ENCODE peak calls at places on chromosome 20, in seven cellular contexts. U, J, K, S, P, N and F are unnamed samples. For H3K27me3, the result is how much of the 10 kb centered on the place peaks cover.

GRCh38 chr20:36483919-36484808 is 57.2 kb upstream of the MYL9 start:
- DNase-seq in U (no peak), J (no peak), K (no peak), S (no peak), P (peak), N (no peak), F (no peak)

GRCh38 chr20:8144282-8145245 is 12.5 kb downstream of the PLCB1 start:
- DNase-seq in U (peak), J (no peak), K (peak), S (no peak), P (no peak), N (no peak), F (no peak)

GRCh38 chr20:61443541-61444126 is 191.6 kb downstream of the CDH4 start:
- DNase-seq in U (no peak), J (no peak), K (no peak), S (no peak), P (no peak), N (no peak), F (no peak)

GRCh38 chr20:44217342-44218092 is 6.9 kb upstream of the OSER1 start:
- DNase-seq in U (peak), J (no peak), K (peak), S (peak), P (peak), N (peak), F (peak)

GRCh38 chr20:38825901-38826625 is 20.6 kb downstream of the PPP1R16B start:
- DNase-seq in U (no peak), J (no peak), K (peak), S (no peak), P (no peak), N (no peak), F (peak)

GRCh38 chr20:48732081-48732829 is 95.5 kb downstream of the PREX1 start:
- DNase-seq in U (no peak), J (peak), K (no peak), S (no peak), P (no peak), N (no peak), F (no peak)

GRCh38 chr20:309306-309840 is 12.0 kb downstream of the ZCCHC3 start:
- DNase-seq in U (no peak), J (no peak), K (no peak), S (no peak), P (no peak), N (no peak), F (no peak)

GRCh38 chr20:41159547-41159946 is 22.2 kb downstream of the PLCG1 start:
- DNase-seq in U (no peak), J (no peak), K (no peak), S (no peak), P (no peak), N (peak), F (no peak)

GRCh38 chr20:5140195-5140594 is 13.4 kb downstream of the CDS2 start:
- DNase-seq in U (no peak), J (no peak), K (no peak), S (no peak), P (no peak), N (no peak), F (no peak)

GRCh38 chr20:13821876-13822275 is 37.0 kb downstream of the NDUFAF5 start:
- DNase-seq in U (no peak), J (peak), K (no peak), S (no peak), P (no peak), N (no peak), F (no peak)

GRCh38 chr20:3013771-3014170 is 29.7 kb upstream of the GNRH2 start:
- DNase-seq in U (no peak), J (no peak), K (no peak), S (no peak), P (no peak), N (no peak), F (no peak)

GRCh38 chr20:56802805-56803204 is 173.7 kb downstream of the TFAP2C start:
- DNase-seq in U (no peak), J (no peak), K (no peak), S (no peak), P (no peak), N (no peak), F (no peak)

GRCh38 chr20:44696315-44696714 is 18.9 kb upstream of the CCN5 start:
- DNase-seq in U (no peak), J (no peak), K (peak), S (no peak), P (no peak), N (no peak), F (no peak)

GRCh38 chr20:29873946-29874345 is 1383.5 kb upstream of the DEFB115 start:
- DNase-seq in U (peak), J (peak), K (peak), S (peak), P (peak), N (no peak), F (peak)

GRCh38 chr20:38201356-38201755 is 36.3 kb upstream of the TGM2 start:
- DNase-seq in U (no peak), J (peak), K (no peak), S (no peak), P (no peak), N (peak), F (no peak)

GRCh38 chr20:58515240-58516212 is at the start of gene APCDD1L:
- DNase-seq in U (no peak), J (peak), K (peak), S (no peak), P (no peak), N (no peak), F (no peak)

GRCh38 chr20:9200620-9201019 is 131.7 kb downstream of the PLCB4 start:
- DNase-seq in U (no peak), J (no peak), K (no peak), S (no peak), P (no peak), N (no peak), F (no peak)

GRCh38 chr20:6590891-6591679 is 176.4 kb upstream of the BMP2 start:
- DNase-seq in U (no peak), J (no peak), K (no peak), S (peak), P (no peak), N (no peak), F (no peak)

GRCh38 chr20:5784735-5785134 is 34.5 kb downstream of the SHLD1 start:
- DNase-seq in U (no peak), J (no peak), K (no peak), S (peak), P (no peak), N (peak), F (no peak)

GRCh38 chr20:64130271-64130670 is 22.9 kb upstream of the NPBWR2 start:
- DNase-seq in U (no peak), J (no peak), K (no peak), S (no peak), P (no peak), N (no peak), F (peak)

GRCh38 chr20:34654207-34654744 is 22.6 kb downstream of the PIGU start:
- DNase-seq in U (no peak), J (no peak), K (no peak), S (peak), P (no peak), N (no peak), F (no peak)

GRCh38 chr20:48668451-48668946 is 159.3 kb downstream of the PREX1 start:
- DNase-seq in U (peak), J (no peak), K (no peak), S (no peak), P (no peak), N (no peak), F (peak)

GRCh38 chr20:59560588-59561227 is 43.6 kb upstream of the PHACTR3 start:
- DNase-seq in U (no peak), J (no peak), K (peak), S (no peak), P (no peak), N (peak), F (no peak)

GRCh38 chr20:55947701-55948100 is 57.6 kb downstream of the CBLN4 start:
- DNase-seq in U (no peak), J (no peak), K (no peak), S (no peak), P (no peak), N (no peak), F (no peak)

GRCh38 chr20:4833074-4833473 is 111.4 kb downstream of the PRND start:
- DNase-seq in U (no peak), J (no peak), K (no peak), S (no peak), P (no peak), N (no peak), F (no peak)

GRCh38 chr20:39576786-39577185 is 614.6 kb downstream of the DHX35 start:
- DNase-seq in U (no peak), J (no peak), K (no peak), S (no peak), P (no peak), N (no peak), F (no peak)

GRCh38 chr20:46118481-46119020 is 437 bp downstream of the CD40 start:
- DNase-seq in U (peak), J (peak), K (peak), S (peak), P (peak), N (no peak), F (no peak)
- H3K4me3 ChIP-seq in U (peak), J (peak), K (peak), S (peak), P (peak), N (peak), F (peak)

GRCh38 chr20:23156170-23156841 is 70.2 kb upstream of the CD93 start:
- DNase-seq in U (peak), J (no peak), K (no peak), S (peak), P (peak), N (peak), F (no peak)

GRCh38 chr20:23153696-23154341 is 67.7 kb upstream of the CD93 start:
- DNase-seq in U (no peak), J (no peak), K (no peak), S (no peak), P (no peak), N (no peak), F (no peak)

GRCh38 chr20:23156842-23157423 is 70.8 kb upstream of the CD93 start:
- DNase-seq in U (no peak), J (no peak), K (no peak), S (no peak), P (no peak), N (no peak), F (no peak)

GRCh38 chr20:23152902-23153301 is 66.8 kb upstream of the CD93 start:
- DNase-seq in U (no peak), J (no peak), K (no peak), S (no peak), P (no peak), N (no peak), F (no peak)

GRCh38 chr20:23155141-23155590 is 69.0 kb upstream of the CD93 start:
- DNase-seq in U (no peak), J (no peak), K (no peak), S (no peak), P (no peak), N (no peak), F (no peak)
- H3K27ac ChIP-seq in U (no peak), J (peak), K (no peak), S (peak), P (peak), N (peak), F (no peak)

DNA sequence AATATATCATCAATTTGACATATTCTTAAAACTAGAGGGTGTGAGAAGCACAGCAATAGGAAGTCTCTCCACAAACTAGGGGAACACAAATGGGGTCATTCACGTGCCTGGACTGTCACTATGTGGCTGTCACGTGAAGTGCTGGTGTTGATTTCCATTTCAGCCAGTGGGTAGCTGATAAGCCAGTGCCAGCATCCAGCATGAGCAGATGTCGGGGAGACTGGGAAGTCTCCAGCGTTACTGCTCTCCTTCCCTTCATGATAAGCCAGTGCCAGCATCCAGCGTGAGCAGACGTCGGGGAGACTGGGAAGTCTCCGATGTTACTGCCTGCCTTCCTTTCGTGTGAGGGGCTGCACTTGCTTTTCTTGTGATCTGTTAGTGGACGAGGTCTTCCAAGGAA is 5.6 kb upstream of the SLC17A9 start:
- DNase-seq in U (peak), J (peak), K (no peak), S (no peak), P (peak), N (no peak), F (no peak)
- H3K27me3 ChIP-seq in U (under half), J (under half), K (under half), S (under half), P (under half), N (under half), F (under half)

GRCh38 chr20:10714236-10714975 is 40.6 kb upstream of the JAG1 start:
- DNase-seq in U (no peak), J (no peak), K (no peak), S (no peak), P (no peak), N (no peak), F (no peak)

GRCh38 chr20:10713161-10713560 is 39.4 kb upstream of the JAG1 start:
- DNase-seq in U (no peak), J (no peak), K (no peak), S (no peak), P (no peak), N (no peak), F (no peak)

GRCh38 chr20:10709916-10710315 is 36.1 kb upstream of the JAG1 start:
- DNase-seq in U (no peak), J (no peak), K (no peak), S (no peak), P (no peak), N (no peak), F (no peak)

GRCh38 chr20:10710995-10711775 is 37.4 kb upstream of the JAG1 start:
- DNase-seq in U (no peak), J (no peak), K (no peak), S (no peak), P (peak), N (no peak), F (no peak)

GRCh38 chr20:10711903-10712373 is 38.1 kb upstream of the JAG1 start:
- DNase-seq in U (no peak), J (no peak), K (no peak), S (no peak), P (no peak), N (no peak), F (no peak)
- H3K4me3 ChIP-seq in U (no peak), J (no peak), K (no peak), S (no peak), P (no peak), N (no peak), F (no peak)

DNA sequence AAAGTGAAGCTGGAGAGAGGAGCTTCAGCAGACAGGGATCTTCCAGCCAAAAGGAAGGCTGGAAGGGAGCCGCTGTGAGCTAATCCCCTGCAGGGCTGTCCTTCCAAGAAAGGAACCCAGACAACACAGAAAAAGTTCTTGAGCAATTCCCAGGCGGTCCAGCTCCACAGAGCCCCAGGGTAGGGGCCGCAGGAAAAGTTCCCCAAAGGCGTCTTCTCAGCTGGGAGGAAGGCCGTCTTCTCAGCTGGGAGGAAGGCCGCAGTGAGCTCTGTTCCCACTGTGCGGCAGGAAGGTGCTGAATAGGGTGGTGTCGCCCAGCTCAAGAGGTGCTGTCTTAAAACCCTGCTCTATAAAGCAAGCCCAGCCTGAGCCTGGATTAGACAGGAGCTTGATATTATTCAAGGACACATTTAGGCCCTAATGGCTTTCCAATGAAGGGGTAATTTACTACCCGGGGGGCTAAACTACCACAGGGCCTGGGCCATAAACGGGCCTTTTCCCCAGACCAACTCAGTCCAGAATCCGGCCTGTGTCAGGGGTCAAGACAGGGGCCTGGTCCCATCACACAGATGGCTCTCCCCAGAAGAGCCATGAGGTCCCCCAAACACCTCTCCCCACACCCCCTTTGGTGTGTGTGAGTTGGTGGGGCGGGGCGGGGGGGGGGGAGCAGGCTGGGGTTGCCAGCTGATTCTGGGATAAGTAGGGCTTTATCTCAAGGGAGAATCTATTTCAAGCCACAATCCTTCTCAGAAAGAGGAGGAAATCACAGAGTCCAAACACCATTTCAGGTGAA is 103.6 kb downstream of the NOL4L start:
- DNase-seq in U (no peak), J (peak), K (no peak), S (peak), P (no peak), N (no peak), F (no peak)
- H3K27ac ChIP-seq in U (peak), J (no peak), K (peak), S (peak), P (peak), N (no peak), F (peak)

DNA sequence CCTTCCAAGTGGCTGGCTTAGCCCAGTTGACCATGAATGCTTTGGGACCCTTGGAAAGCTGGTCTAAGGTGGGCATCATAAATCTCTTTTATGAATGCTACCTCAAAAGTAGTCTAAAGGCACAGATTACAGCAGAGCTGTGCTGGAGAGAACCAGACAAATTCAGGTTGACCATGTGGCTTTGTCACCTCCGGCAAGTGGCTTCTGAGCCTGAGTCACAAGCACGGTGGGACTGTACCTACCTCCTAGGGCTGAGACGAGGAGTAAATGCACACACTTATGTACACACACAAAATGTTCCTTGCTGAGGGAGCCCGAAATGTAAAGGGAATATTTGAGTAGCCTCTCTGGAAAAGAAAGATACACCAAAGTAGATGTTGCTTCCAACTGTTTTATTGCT is 155.9 kb downstream of the NFATC2 start:
- DNase-seq in U (no peak), J (no peak), K (no peak), S (no peak), P (no peak), N (no peak), F (no peak)
- H3K27me3 ChIP-seq in U (under half), J (under half), K (under half), S (under half), P (under half), N (under half), F (under half)

GRCh38 chr20:22692119-22692475 is 107.7 kb upstream of the FOXA2 start:
- DNase-seq in U (no peak), J (no peak), K (no peak), S (no peak), P (no peak), N (no peak), F (no peak)
- H3K4me3 ChIP-seq in U (no peak), J (no peak), K (no peak), S (no peak), P (peak), N (no peak), F (peak)

GRCh38 chr20:50318709-50319108 is 128.1 kb downstream of the CEBPB start:
- DNase-seq in U (no peak), J (peak), K (no peak), S (peak), P (no peak), N (peak), F (no peak)
- H3K27ac ChIP-seq in U (no peak), J (no peak), K (no peak), S (no peak), P (no peak), N (no peak), F (no peak)